ENCODE peak calls at places on chromosomes 2 and 18, in nine cellular contexts. X is CD8-positive, alpha-beta T cell; W is ovary; O is A549; B is lower lobe of right lung; A is PC-9; E is astrocyte of the spinal cord; Y is astrocyte; L is fibroblast of the aortic adventitia. C is an unnamed sample.

GRCh38 chr2:175597286-175597685 is 404.8 kb downstream of the LNPK start:
- DNase-seq in X (no peak), W (no peak), O (no peak), B (no peak), A (no peak), E (no peak), Y (no peak), L (no peak), C (no peak)

GRCh38 chr2:63432373-63432772 is 155.9 kb downstream of the WDPCP start:
- DNase-seq in X (no peak), W (no peak), O (no peak), B (no peak), A (no peak), E (peak; percentile 45), Y (peak; percentile 42), L (peak; percentile 40), C (no peak)

GRCh38 chr18:2303517-2304238 is 267.6 kb downstream of the METTL4 start:
- DNase-seq in X (no peak), W (no peak), O (peak; percentile 36), B (no peak), A (peak; percentile 73), E (peak; percentile 59), Y (peak; percentile 65), L (peak; percentile 66), C (no peak)

GRCh38 chr2:115921541-115921940 is 1479.1 kb downstream of the DPP10 start:
- DNase-seq in X (no peak), W (no peak), O (no peak), B (no peak), A (no peak), E (no peak), Y (no peak), L (no peak), C (no peak)

GRCh38 chr2:6590442-6590841 is 275.3 kb downstream of the CMPK2 start:
- DNase-seq in X (no peak), W (no peak), O (no peak), B (no peak), A (no peak), E (no peak), Y (no peak), L (no peak), C (no peak)

GRCh38 chr2:3001595-3002184 is 375.9 kb downstream of the EIPR1 start:
- DNase-seq in X (no peak), W (no peak), O (peak; percentile 42), B (no peak), A (no peak), E (no peak), Y (no peak), L (peak; percentile 0), C (peak; percentile 15)

GRCh38 chr2:145158051-145158586 is 638.2 kb upstream of the ZEB2 start:
- DNase-seq in X (no peak), W (peak; percentile 58), O (peak; percentile 78), B (peak; percentile 59), A (no peak), E (peak; percentile 88), Y (peak; percentile 91), L (peak; percentile 98), C (no peak)

GRCh38 chr2:108776475-108776874 is 10.1 kb upstream of the CCDC138 start:
- DNase-seq in X (no peak), W (no peak), O (no peak), B (no peak), A (no peak), E (no peak), Y (no peak), L (no peak), C (no peak)

GRCh38 chr2:223811757-223812156 is 25.6 kb downstream of the AP1S3 start:
- DNase-seq in X (no peak), W (no peak), O (no peak), B (no peak), A (peak; percentile 27), E (peak; percentile 52), Y (peak; percentile 67), L (peak; percentile 85), C (no peak)

GRCh38 chr2:21422050-21422449 is 298.3 kb downstream of the TDRD15 start:
- DNase-seq in X (no peak), W (no peak), O (peak; percentile 34), B (peak; percentile 56), A (peak; percentile 31), E (no peak), Y (no peak), L (no peak), C (no peak)

GRCh38 chr2:145305854-145306253 is 785.9 kb upstream of the ZEB2 start:
- DNase-seq in X (no peak), W (no peak), O (no peak), B (no peak), A (no peak), E (no peak), Y (no peak), L (no peak), C (no peak)

GRCh38 chr2:8392098-8392844 is 289.6 kb upstream of the ID2 start:
- DNase-seq in X (no peak), W (no peak), O (no peak), B (no peak), A (no peak), E (no peak), Y (no peak), L (no peak), C (no peak)

GRCh38 chr2:118833716-118834439 is 13.6 kb downstream of the EN1 start:
- DNase-seq in X (no peak), W (no peak), O (no peak), B (no peak), A (no peak), E (no peak), Y (no peak), L (no peak), C (no peak)

GRCh38 chr18:68316636-68317035 is 398.3 kb downstream of the TMX3 start:
- DNase-seq in X (no peak), W (no peak), O (no peak), B (no peak), A (no peak), E (peak; percentile 40), Y (peak; percentile 25), L (peak; percentile 44), C (no peak)

GRCh38 chr2:44362207-44363015 is 664 bp downstream of the CAMKMT start:
- DNase-seq in X (peak; percentile 30), W (peak; percentile 46), O (peak; percentile 36), B (no peak), A (peak; percentile 53), E (peak; percentile 54), Y (peak; percentile 41), L (peak; percentile 62), C (no peak)

GRCh38 chr2:19349911-19350677 is 8.3 kb downstream of the OSR1 start:
- DNase-seq in X (peak; percentile 61), W (peak; percentile 46), O (peak; percentile 58), B (peak; percentile 68), A (no peak), E (peak; percentile 74), Y (peak; percentile 51), L (peak; percentile 58), C (no peak)

GRCh38 chr2:27796991-27797752 is 25.7 kb downstream of the MRPL33 start:
- DNase-seq in X (no peak), W (no peak), O (no peak), B (no peak), A (no peak), E (no peak), Y (no peak), L (no peak), C (no peak)

GRCh38 chr2:27798476-27798875 is 27.0 kb downstream of the MRPL33 start:
- DNase-seq in X (no peak), W (no peak), O (no peak), B (peak; percentile 49), A (no peak), E (no peak), Y (no peak), L (no peak), C (no peak)

GRCh38 chr2:27800856-27801255 is 29.3 kb downstream of the MRPL33 start:
- DNase-seq in X (no peak), W (no peak), O (no peak), B (no peak), A (no peak), E (no peak), Y (no peak), L (no peak), C (no peak)

GRCh38 chr2:27798948-27799645 is 27.6 kb downstream of the MRPL33 start:
- DNase-seq in X (no peak), W (no peak), O (peak; percentile 99), B (peak; percentile 54), A (peak; percentile 100), E (peak; percentile 100), Y (peak; percentile 100), L (peak; percentile 100), C (no peak)

DNA sequence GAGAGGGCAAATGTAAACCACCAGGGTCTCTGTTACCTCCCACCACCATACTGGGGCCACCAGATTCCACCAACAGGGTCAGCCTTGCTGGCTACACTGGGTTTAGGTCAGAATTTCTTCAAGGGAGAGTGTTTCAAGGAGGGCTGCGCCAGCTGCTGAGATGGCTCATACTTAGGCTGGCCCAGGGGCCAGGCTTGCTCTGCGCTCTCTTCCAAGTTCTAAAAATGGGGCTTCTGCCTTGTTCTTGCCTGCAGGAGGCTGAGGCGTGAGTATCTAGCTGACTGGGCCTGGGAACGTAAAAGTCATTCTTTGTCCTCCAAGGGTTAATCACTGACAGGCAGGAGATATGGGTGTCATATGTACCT is 28.1 kb downstream of the MRPL33 start:
- DNase-seq in X (no peak), W (no peak), O (no peak), B (no peak), A (no peak), E (no peak), Y (no peak), L (no peak), C (no peak)
- H3K4me3 ChIP-seq in X (no peak overlapping the region), W (no peak overlapping the region), O (no peak overlapping the region), B (no peak overlapping the region), A (peak overlapping the region; percentile 3), E (no peak overlapping the region), Y (no peak overlapping the region), L (peak overlapping the region; percentile 16), C (no peak overlapping the region)

GRCh38 chr2:229713371-229714079 is 830 bp downstream of the DNER start:
- DNase-seq in X (no peak), W (no peak), O (peak; percentile 27), B (no peak), A (no peak), E (peak; percentile 58), Y (no peak), L (no peak), C (no peak)
- TF ChIP-seq CTCF in X (no peak), W (no peak), O (no peak), B (no peak), A (no peak), E (peak; percentile 6), Y (no peak), L (no peak), C (no peak)

DNA sequence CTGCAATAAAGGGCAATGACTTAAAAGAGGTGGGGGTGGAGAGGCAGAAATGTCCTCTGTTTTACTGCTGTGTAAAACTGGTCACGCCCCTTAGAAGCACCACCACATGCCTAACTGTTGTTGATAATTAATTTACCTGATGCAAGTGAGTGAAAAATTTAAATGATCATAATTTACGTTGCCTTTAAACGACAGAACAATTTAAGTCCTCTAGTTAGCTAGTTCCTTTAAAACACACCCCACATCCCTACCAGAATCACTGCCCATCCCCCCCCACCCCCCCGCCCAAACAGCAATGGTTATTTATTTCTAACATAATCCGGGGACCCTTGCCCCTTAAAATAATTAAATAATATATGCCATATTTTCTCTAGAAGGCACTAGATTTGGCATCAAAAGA is 657 bp upstream of the PPIG start:
- DNase-seq in X (no peak), W (no peak), O (no peak), B (no peak), A (no peak), E (no peak), Y (no peak), L (no peak), C (no peak)
- H3K4me3 ChIP-seq in X (no peak overlapping the region), W (no peak overlapping the region), O (no peak overlapping the region), B (no peak overlapping the region), A (peak overlapping the region; percentile 94), E (no peak overlapping the region), Y (no peak overlapping the region), L (no peak overlapping the region), C (no peak overlapping the region)

GRCh38 chr2:59462418-59463197 is 1090.8 kb downstream of the BCL11A start:
- DNase-seq in X (no peak), W (no peak), O (no peak), B (no peak), A (no peak), E (no peak), Y (no peak), L (no peak), C (no peak)
- TF ChIP-seq CTCF in X (no peak), W (no peak), O (no peak), B (no peak), A (no peak), E (no peak), Y (no peak), L (no peak), C (no peak)

C was measured in LNCaP clone FGC.